ENCODE peak calls at places on chromosomes 13 and 19, in four cellular contexts. M is astrocyte, R is left lung, H is spleen. B is an unnamed sample.

GRCh38 chr19:46927893-46928292 is 67.1 kb downstream of the ARHGAP35 start:
- DNase-seq in M (no peak), R (no peak), H (no peak), B (no peak)

GRCh38 chr19:1133471-1133929 is 29.7 kb downstream of the GPX4 start:
- DNase-seq in M (no peak), R (no peak), H (no peak), B (no peak)

GRCh38 chr19:29843180-29844051 is 31.6 kb downstream of the CCNE1 start:
- DNase-seq in M (no peak), R (peak; percentile 52), H (peak; percentile 88), B (peak; percentile 68)

GRCh38 chr19:49976496-49976895 is 15.5 kb upstream of the SIGLEC11 start:
- DNase-seq in M (no peak), R (no peak), H (no peak), B (no peak)

GRCh38 chr13:75607447-75607846 is 28.7 kb upstream of the LMO7 start:
- DNase-seq in M (no peak), R (no peak), H (no peak), B (no peak)

GRCh38 chr19:29942404-29943261 is 594 bp downstream of the URI1 start:
- DNase-seq in M (no peak), R (peak; percentile 70), H (peak; percentile 95), B (peak; percentile 84)

GRCh38 chr13:94028234-94029145 is 451.0 kb downstream of the DCT start:
- DNase-seq in M (no peak), R (no peak), H (no peak), B (no peak)

GRCh38 chr19:52648336-52648990 is 10.3 kb upstream of the ZNF83 start:
- DNase-seq in M (peak; percentile 83), R (no peak), H (no peak), B (no peak)

GRCh38 chr19:17797397-17798201 is 2.7 kb downstream of the B3GNT3 start:
- DNase-seq in M (no peak), R (no peak), H (no peak), B (no peak)

GRCh38 chr19:37218592-37218935 is 550 bp downstream of the ZNF383 start:
- DNase-seq in M (peak; percentile 68), R (no peak), H (no peak), B (no peak)
- TF ChIP-seq CTCF in M (no peak), R (no peak), H (no peak), B (no peak)

GRCh38 chr13:48772908-48773307 is 119.2 kb downstream of the CYSLTR2 start:
- DNase-seq in M (no peak), R (no peak), H (no peak), B (no peak)

GRCh38 chr13:48776396-48776795 is 122.7 kb downstream of the CYSLTR2 start:
- DNase-seq in M (no peak), R (no peak), H (no peak), B (no peak)

GRCh38 chr13:48775285-48775684 is 121.6 kb downstream of the CYSLTR2 start:
- DNase-seq in M (peak; percentile 95), R (no peak), H (no peak), B (no peak)

GRCh38 chr13:48775804-48776203 is 122.1 kb downstream of the CYSLTR2 start:
- DNase-seq in M (peak; percentile 97), R (no peak), H (no peak), B (no peak)

DNA sequence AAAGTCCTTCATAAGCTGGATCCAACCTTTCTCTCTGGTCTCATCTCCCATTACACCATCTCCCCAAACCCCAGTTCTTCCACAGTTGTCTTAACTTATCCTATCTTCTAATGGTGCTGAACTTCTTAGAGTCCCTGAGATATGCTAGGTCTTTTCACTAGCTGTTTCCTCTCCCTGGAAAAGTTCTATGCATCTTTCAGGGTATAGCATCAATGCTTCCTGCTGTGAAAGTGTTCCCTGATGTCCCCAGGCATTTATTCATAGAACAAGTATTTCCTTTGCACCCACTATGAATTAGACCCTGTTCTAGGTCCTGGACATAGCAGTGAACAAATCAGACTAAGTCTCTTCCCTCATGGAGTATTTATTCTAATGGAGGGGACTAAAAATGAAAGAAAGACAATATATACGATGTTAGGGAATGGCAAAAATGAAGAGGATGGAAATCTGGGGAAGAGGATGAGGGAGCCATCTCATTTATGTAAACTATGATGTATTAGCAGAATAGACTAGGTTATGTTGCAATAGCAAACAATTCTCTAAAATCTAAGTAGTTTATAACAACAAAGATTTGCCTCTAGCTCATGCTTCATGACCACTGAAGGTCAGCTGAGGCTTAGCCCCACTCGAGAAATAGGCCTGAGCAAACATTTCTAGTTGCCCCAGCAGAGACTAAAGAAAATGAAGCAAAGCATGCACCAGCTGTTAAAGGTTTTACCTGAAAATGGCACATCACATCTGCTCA is 120.0 kb downstream of the CYSLTR2 start:
- DNase-seq in M (no peak), R (no peak), H (no peak), B (no peak)
- H3K27ac ChIP-seq in M (no peak overlapping the region), R (no peak overlapping the region), H (no peak overlapping the region), B (no peak overlapping the region)

DNA sequence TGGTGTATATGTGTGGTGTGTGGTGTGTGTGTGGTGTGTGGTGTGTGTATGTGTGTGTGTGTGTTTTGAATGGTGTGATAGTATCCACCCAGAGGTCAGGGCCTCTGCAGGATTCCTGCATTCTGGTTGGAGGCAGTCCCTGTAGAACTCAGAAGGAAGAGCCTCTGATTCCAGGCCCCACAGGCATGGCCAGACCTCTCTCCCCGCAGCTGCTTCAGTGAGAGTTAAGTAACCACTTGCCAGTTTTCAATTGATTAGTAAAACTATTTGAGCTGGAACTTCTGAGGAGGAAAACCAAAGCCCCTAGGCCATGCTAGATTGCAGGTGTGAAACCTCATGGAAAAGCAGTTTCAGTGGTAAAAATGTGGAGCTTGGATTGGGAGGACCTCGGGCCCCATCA is 2.1 kb downstream of the ATP12A start:
- DNase-seq in M (no peak), R (no peak), H (no peak), B (no peak)
- TF ChIP-seq CTCF in M (no peak), R (no peak), H (no peak), B (no peak)

GRCh38 chr13:48186722-48187121 is 46.3 kb upstream of the ITM2B start:
- DNase-seq in M (no peak), R (no peak), H (no peak), B (no peak)

GRCh38 chr13:48181482-48182145 is 51.4 kb upstream of the ITM2B start:
- DNase-seq in M (no peak), R (no peak), H (no peak), B (no peak)

GRCh38 chr13:48184260-48184659 is 48.7 kb upstream of the ITM2B start:
- DNase-seq in M (no peak), R (no peak), H (no peak), B (no peak)

GRCh38 chr13:48188129-48188528 is 44.9 kb upstream of the ITM2B start:
- DNase-seq in M (no peak), R (no peak), H (no peak), B (no peak)

DNA sequence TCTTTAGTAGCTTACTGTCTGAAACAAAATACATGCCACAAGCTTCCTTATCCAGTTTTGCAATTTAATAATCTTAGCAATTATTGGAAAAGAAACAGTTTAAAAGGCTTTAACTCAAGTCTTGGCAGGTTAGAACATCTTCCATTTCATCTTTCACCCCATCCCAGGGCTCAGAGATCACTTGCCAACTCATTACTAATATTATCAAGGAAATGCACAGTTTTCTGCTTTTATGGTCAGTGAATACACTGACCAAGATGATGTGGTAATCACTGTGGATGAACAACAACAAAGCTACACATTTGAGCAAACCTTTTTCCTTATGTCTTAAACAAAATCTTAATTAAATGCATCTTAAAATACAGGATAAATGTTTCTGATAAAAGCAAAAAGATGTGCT is 48.0 kb upstream of the ITM2B start:
- DNase-seq in M (no peak), R (no peak), H (no peak), B (no peak)
- H3K27ac ChIP-seq in M (no peak overlapping the region), R (no peak overlapping the region), H (no peak overlapping the region), B (no peak overlapping the region)

DNA sequence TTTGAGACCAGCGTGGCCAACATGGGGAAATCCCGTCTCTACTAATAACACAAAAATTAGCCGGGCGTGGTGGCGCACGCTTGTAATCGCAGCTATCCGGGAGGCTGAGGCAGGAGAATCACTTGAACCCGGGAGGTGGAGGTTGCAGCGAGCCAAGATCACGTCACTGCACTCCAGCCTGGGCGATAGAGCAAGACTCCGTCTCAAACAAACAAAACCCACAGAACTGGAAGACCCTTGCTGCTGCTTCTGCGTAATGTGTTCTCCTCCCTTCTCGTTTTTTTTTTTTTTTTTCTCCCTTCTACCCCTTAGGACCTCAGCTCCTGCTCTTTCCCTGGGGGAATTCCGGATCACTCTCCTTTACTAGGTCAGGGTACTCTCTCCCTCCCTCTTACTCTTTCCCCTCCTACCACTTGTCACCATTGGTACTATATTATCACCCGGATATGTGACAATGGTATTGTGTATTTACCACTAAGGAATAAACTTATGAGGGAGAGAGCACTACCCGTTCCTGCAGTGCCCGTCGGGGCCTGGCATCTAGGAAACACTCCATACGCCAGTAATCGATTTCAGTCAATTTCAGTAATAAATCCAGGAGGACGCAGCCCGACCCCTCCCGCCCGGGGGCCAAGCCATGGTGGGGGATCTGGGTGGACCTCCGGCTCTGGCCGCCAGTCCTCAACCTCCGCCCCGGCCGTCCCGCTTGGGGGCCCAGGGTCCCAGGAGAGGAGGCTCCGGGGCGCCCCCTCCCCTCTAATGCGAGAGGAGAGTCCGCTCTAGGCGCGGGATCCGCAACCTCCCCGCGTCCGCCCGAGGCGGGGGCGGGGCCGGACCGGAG is 423 bp upstream of the GARRE1 start:
- DNase-seq in M (no peak), R (peak; percentile 88), H (peak; percentile 98), B (peak; percentile 96)
- TF ChIP-seq CTCF in M (no peak), R (no peak), H (no peak), B (no peak)